ENCODE peak calls at places on chromosomes 11 and 22, in ten cellular contexts. One of them, this sample, is unnamed.

GRCh38 chr22:24760708-24761306 is 13.7 kb downstream of the PIWIL3 start:
- DNase-seq in tibial nerve: no peak
- DNase-seq in NCI-H1092 treated with DMSO at 0.1 percent for 48 hours: no peak
- DNase-seq in OCI-LY7: no peak
- DNase-seq in GOT3: no peak
- DNase-seq in sciatic nerve: no peak
- DNase-seq in keratinocyte: no peak
- DNase-seq in midbrain: no peak
- DNase-seq in activated naive CD4-positive, alpha-beta T cell: no peak
- DNase-seq in hippocampal formation: no peak
- DNase-seq in this sample: no peak

GRCh38 chr11:68042219-68043028 is 3.6 kb downstream of the TCIRG1 start:
- DNase-seq in sciatic nerve: no peak
- DNase-seq in keratinocyte: no peak
- DNase-seq in GOT3: no peak
- DNase-seq in activated naive CD4-positive, alpha-beta T cell: no peak
- DNase-seq in hippocampal formation: no peak
- DNase-seq in tibial nerve: no peak
- DNase-seq in NCI-H1092 treated with DMSO at 0.1 percent for 48 hours: no peak
- DNase-seq in OCI-LY7: no peak
- DNase-seq in midbrain: no peak
- DNase-seq in this sample: no peak

GRCh38 chr11:3073029-3073435 is 15.8 kb upstream of the CARS1 start:
- DNase-seq in activated naive CD4-positive, alpha-beta T cell: no peak
- DNase-seq in sciatic nerve: no peak
- DNase-seq in OCI-LY7: no peak
- DNase-seq in keratinocyte: no peak
- DNase-seq in GOT3: no peak
- DNase-seq in tibial nerve: peak
- DNase-seq in hippocampal formation: no peak
- DNase-seq in NCI-H1092 treated with DMSO at 0.1 percent for 48 hours: peak
- DNase-seq in midbrain: no peak
- DNase-seq in this sample: no peak

GRCh38 chr11:97325693-97326092 is 935.9 kb downstream of the JRKL start:
- DNase-seq in tibial nerve: no peak
- DNase-seq in OCI-LY7: no peak
- DNase-seq in hippocampal formation: no peak
- DNase-seq in keratinocyte: no peak
- DNase-seq in GOT3: no peak
- DNase-seq in activated naive CD4-positive, alpha-beta T cell: no peak
- DNase-seq in sciatic nerve: no peak
- DNase-seq in NCI-H1092 treated with DMSO at 0.1 percent for 48 hours: no peak
- DNase-seq in midbrain: no peak
- DNase-seq in this sample: no peak

GRCh38 chr11:46942172-46942571 is 5.6 kb downstream of the CSTPP1 start:
- DNase-seq in keratinocyte: no peak
- DNase-seq in hippocampal formation: no peak
- DNase-seq in sciatic nerve: no peak
- DNase-seq in tibial nerve: no peak
- DNase-seq in midbrain: no peak
- DNase-seq in activated naive CD4-positive, alpha-beta T cell: no peak
- DNase-seq in NCI-H1092 treated with DMSO at 0.1 percent for 48 hours: no peak
- DNase-seq in OCI-LY7: no peak
- DNase-seq in GOT3: no peak
- DNase-seq in this sample: no peak

GRCh38 chr11:68196219-68196618 is 16.9 kb downstream of the KMT5B start:
- DNase-seq in midbrain: no peak
- DNase-seq in keratinocyte: no peak
- DNase-seq in GOT3: no peak
- DNase-seq in hippocampal formation: no peak
- DNase-seq in sciatic nerve: no peak
- DNase-seq in NCI-H1092 treated with DMSO at 0.1 percent for 48 hours: no peak
- DNase-seq in OCI-LY7: no peak
- DNase-seq in activated naive CD4-positive, alpha-beta T cell: no peak
- DNase-seq in tibial nerve: no peak
- DNase-seq in this sample: no peak

GRCh38 chr11:35923452-35923851 is 20.4 kb upstream of the LDLRAD3 start:
- DNase-seq in GOT3: no peak
- DNase-seq in hippocampal formation: no peak
- DNase-seq in NCI-H1092 treated with DMSO at 0.1 percent for 48 hours: no peak
- DNase-seq in activated naive CD4-positive, alpha-beta T cell: no peak
- DNase-seq in OCI-LY7: no peak
- DNase-seq in midbrain: no peak
- DNase-seq in sciatic nerve: no peak
- DNase-seq in tibial nerve: no peak
- DNase-seq in keratinocyte: no peak
- DNase-seq in this sample: no peak

GRCh38 chr22:27726344-27726725 is 75.2 kb downstream of the MN1 start:
- DNase-seq in midbrain: no peak
- DNase-seq in activated naive CD4-positive, alpha-beta T cell: no peak
- DNase-seq in keratinocyte: no peak
- DNase-seq in hippocampal formation: no peak
- DNase-seq in NCI-H1092 treated with DMSO at 0.1 percent for 48 hours: no peak
- DNase-seq in GOT3: no peak
- DNase-seq in tibial nerve: no peak
- DNase-seq in sciatic nerve: no peak
- DNase-seq in OCI-LY7: no peak
- DNase-seq in this sample: no peak

GRCh38 chr22:47042861-47043496 is 280.5 kb downstream of the TBC1D22A start:
- DNase-seq in sciatic nerve: no peak
- DNase-seq in OCI-LY7: no peak
- DNase-seq in GOT3: no peak
- DNase-seq in midbrain: no peak
- DNase-seq in NCI-H1092 treated with DMSO at 0.1 percent for 48 hours: no peak
- DNase-seq in keratinocyte: no peak
- DNase-seq in activated naive CD4-positive, alpha-beta T cell: no peak
- DNase-seq in hippocampal formation: no peak
- DNase-seq in tibial nerve: no peak
- DNase-seq in this sample: no peak

GRCh38 chr11:98194611-98195010 is 826.1 kb upstream of the CNTN5 start:
- DNase-seq in sciatic nerve: no peak
- DNase-seq in OCI-LY7: no peak
- DNase-seq in NCI-H1092 treated with DMSO at 0.1 percent for 48 hours: no peak
- DNase-seq in activated naive CD4-positive, alpha-beta T cell: no peak
- DNase-seq in midbrain: no peak
- DNase-seq in hippocampal formation: no peak
- DNase-seq in tibial nerve: no peak
- DNase-seq in keratinocyte: no peak
- DNase-seq in GOT3: no peak
- DNase-seq in this sample: no peak

GRCh38 chr11:68916439-68916838 is 12.7 kb downstream of the IGHMBP2 start:
- DNase-seq in activated naive CD4-positive, alpha-beta T cell: no peak
- DNase-seq in midbrain: no peak
- DNase-seq in keratinocyte: no peak
- DNase-seq in GOT3: no peak
- DNase-seq in OCI-LY7: no peak
- DNase-seq in hippocampal formation: no peak
- DNase-seq in NCI-H1092 treated with DMSO at 0.1 percent for 48 hours: no peak
- DNase-seq in tibial nerve: no peak
- DNase-seq in sciatic nerve: no peak
- DNase-seq in this sample: no peak

GRCh38 chr11:76962583-76963416 is 71.4 kb upstream of the B3GNT6 start:
- DNase-seq in tibial nerve: no peak
- DNase-seq in activated naive CD4-positive, alpha-beta T cell: no peak
- DNase-seq in keratinocyte: no peak
- DNase-seq in midbrain: no peak
- DNase-seq in GOT3: no peak
- DNase-seq in sciatic nerve: no peak
- DNase-seq in OCI-LY7: no peak
- DNase-seq in hippocampal formation: no peak
- DNase-seq in NCI-H1092 treated with DMSO at 0.1 percent for 48 hours: no peak
- DNase-seq in this sample: no peak

GRCh38 chr22:23065495-23066122 is 4.7 kb upstream of the GNAZ start:
- DNase-seq in activated naive CD4-positive, alpha-beta T cell: no peak
- DNase-seq in tibial nerve: no peak
- DNase-seq in keratinocyte: no peak
- DNase-seq in sciatic nerve: peak
- DNase-seq in GOT3: no peak
- DNase-seq in midbrain: no peak
- DNase-seq in NCI-H1092 treated with DMSO at 0.1 percent for 48 hours: no peak
- DNase-seq in hippocampal formation: no peak
- DNase-seq in OCI-LY7: no peak
- DNase-seq in this sample: no peak